ENCODE peak calls at places on chromosomes 4 and X, in five cellular contexts. Q is mucosa of descending colon, Z is tibial artery, D is cardiac muscle cell, Y is mammary epithelial cell. M is an unnamed sample. For H3K4me1, the result is how much of the 10 kb centered on the place peaks cover.

GRCh38 chr4:164509951-164510350 is 244.0 kb upstream of the SMIM31 start:
- DNase-seq in Z (no peak), D (no peak), Y (peak), Q (no peak), M (no peak)

GRCh38 chrX:129646721-129647587 is 7.8 kb downstream of the APLN start:
- DNase-seq in Z (no peak), Q (no peak), Y (no peak), D (no peak), M (no peak)

GRCh38 chr4:21768349-21769310 is 179.9 kb downstream of the KCNIP4 start:
- DNase-seq in D (peak), Q (peak), Y (peak), Z (no peak), M (no peak)

GRCh38 chrX:18931972-18932371 is 51.9 kb downstream of the PHKA2 start:
- DNase-seq in D (peak), Z (no peak), Y (no peak), Q (peak), M (no peak)

GRCh38 chr4:13940921-13941320 is 313.4 kb upstream of the BOD1L1 start:
- DNase-seq in Z (no peak), D (no peak), Y (no peak), Q (no peak), M (no peak)

GRCh38 chr4:60790608-60791007 is 409.5 kb upstream of the ADGRL3 start:
- DNase-seq in Q (no peak), D (no peak), Z (no peak), Y (no peak), M (no peak)

GRCh38 chr4:169399976-169400767 is 129.4 kb upstream of the SH3RF1 start:
- DNase-seq in Z (no peak), D (no peak), Y (peak), Q (no peak), M (no peak)

GRCh38 chrX:1418901-1419544 is 27.1 kb upstream of the SLC25A6 start:
- DNase-seq in Y (no peak), Z (peak), Q (no peak), D (no peak), M (peak)

GRCh38 chr4:28842271-28842670 is 1877.9 kb upstream of the PCDH7 start:
- DNase-seq in Q (no peak), Y (no peak), Z (no peak), D (no peak), M (no peak)

GRCh38 chrX:1657367-1658082 is 42.7 kb downstream of the ASMT start:
- DNase-seq in D (peak), Z (peak), Y (peak), Q (peak), M (peak)

GRCh38 chrX:153517421-153517820 is at the start of gene ATP2B3:
- DNase-seq in Q (no peak), Z (no peak), D (no peak), Y (no peak), M (no peak)

GRCh38 chrX:32896132-32896531 is 315.2 kb downstream of the DMD start:
- DNase-seq in D (no peak), Y (no peak), Z (no peak), Q (no peak), M (no peak)

GRCh38 chrX:131854586-131854985 is 168.5 kb upstream of the STK26 start:
- DNase-seq in Q (no peak), Z (no peak), Y (no peak), D (no peak), M (no peak)

GRCh38 chr4:87219648-87220093 is 747 bp downstream of the KLHL8 start:
- DNase-seq in D (peak), Y (no peak), Z (no peak), Q (peak), M (peak)

GRCh38 chrX:16966745-16967144 is 20.3 kb downstream of the REPS2 start:
- DNase-seq in D (no peak), Q (no peak), Y (no peak), Z (no peak), M (no peak)

DNA sequence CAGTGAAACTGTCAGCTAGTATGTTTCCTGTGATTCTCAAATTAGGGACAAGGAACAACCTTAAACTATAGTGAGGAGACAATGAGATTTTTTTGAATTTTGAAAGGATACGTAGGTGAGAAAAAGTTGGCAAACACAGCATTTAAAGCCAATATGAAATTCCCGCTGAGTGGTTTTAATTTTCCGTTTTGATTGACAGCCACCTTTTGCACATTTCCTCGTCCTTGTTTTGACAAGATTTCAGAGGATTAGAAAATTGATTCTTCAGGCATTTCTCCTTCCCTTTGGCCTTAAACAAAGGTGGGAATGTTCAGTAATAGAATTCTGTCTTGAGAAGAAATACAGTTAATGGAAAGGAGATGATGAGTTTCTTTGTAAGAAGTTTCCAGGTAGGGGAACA is 52.2 kb downstream of the RAPGEF2 start:
- DNase-seq in Y (no peak), D (no peak), Q (no peak), Z (no peak), M (no peak)
- H3K4me1 ChIP-seq in Y (under half), D (under half), Q (under half), Z (under half), M (under half)

GRCh38 chr4:17778431-17778830 is 3.0 kb downstream of the FAM184B start:
- DNase-seq in Q (no peak), D (no peak), Y (no peak), Z (no peak), M (no peak)

GRCh38 chr4:17780461-17781071 is 855 bp downstream of the FAM184B start:
- DNase-seq in D (no peak), Z (no peak), Q (no peak), Y (no peak), M (no peak)

GRCh38 chr4:17785858-17786257 is 4.4 kb upstream of the FAM184B start:
- DNase-seq in Y (no peak), Q (no peak), D (no peak), Z (no peak), M (no peak)

GRCh38 chr4:17781831-17782287 is 438 bp upstream of the FAM184B start:
- DNase-seq in Y (no peak), D (peak), Z (no peak), Q (no peak), M (no peak)

GRCh38 chr4:17781072-17781830 is at the start of gene FAM184B:
- DNase-seq in Z (no peak), Q (no peak), D (peak), Y (no peak), M (no peak)
- H3K4me3 ChIP-seq in Z (peak), Q (no peak), D (peak), Y (peak), M (peak)

DNA sequence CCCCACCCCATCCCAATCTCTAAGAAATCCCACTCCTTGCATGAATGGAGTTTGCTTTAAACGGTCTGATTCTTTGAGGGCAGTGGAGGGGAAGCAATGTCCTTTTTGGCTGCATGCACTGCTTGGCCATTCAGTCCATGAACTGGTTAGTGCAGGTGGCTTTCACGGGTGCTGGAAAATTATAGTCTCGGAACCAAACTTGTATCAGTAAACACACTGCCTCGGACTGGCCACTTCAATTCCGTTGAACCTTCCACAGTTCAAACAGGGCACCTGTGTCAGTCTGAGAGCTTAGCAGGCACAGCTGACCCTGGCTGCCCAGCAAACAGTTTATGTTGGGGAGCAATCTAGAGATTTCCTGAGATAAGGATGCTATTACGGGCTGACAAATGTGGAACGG is 255.6 kb downstream of the DHX15 start:
- DNase-seq in Y (no peak), Q (no peak), D (no peak), Z (no peak), M (no peak)
- H3K4me1 ChIP-seq in Y (under half), Q (under half), D (under half), Z (under half), M (under half)

DNA sequence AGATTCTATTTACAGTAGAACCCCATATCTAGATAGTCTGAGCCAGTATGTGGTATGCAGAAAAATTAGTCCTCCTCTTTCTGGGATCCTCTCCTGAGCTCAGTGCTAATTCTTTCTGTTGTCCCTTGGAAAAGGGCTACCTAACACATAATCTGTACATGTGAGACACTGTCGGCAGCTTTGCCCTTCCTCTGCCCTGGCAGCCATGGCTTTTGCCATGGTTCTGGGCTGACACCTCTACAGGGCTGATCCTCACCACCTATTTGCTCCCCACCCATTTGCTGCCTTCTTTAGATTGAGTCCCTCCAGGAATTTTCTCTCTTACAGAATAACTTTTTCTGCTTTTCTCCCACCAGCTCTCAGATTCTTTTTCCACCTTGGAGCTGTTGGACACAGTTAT is 64.7 kb upstream of the MAP9 start:
- DNase-seq in Y (no peak), Q (no peak), Z (no peak), D (peak), M (no peak)
- H3K4me3 ChIP-seq in Y (no peak), Q (no peak), Z (no peak), D (no peak), M (no peak)

DNA sequence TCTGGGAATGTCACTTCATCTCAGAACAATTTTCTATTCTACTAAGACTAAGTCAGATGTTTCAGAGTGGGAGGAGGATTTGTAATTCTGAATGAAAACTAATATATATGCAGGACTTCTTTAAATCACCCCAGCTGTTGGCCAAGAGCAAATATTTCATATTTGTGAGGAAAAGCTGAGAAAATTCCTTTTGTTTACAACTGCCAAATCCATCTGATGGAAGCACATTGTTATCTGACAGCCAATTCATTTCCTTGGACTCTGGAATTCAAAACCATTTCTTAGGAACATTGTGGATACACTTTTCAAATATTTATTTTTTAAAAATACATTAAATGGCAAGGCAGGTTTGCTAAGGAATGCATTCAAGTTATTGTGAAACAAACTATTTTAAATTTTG is 8.0 kb downstream of the SLIT2 start:
- DNase-seq in D (no peak), Q (no peak), Z (no peak), Y (no peak), M (no peak)
- H3K4me1 ChIP-seq in D (under half), Q (under half), Z (under half), Y (under half), M (under half)

DNA sequence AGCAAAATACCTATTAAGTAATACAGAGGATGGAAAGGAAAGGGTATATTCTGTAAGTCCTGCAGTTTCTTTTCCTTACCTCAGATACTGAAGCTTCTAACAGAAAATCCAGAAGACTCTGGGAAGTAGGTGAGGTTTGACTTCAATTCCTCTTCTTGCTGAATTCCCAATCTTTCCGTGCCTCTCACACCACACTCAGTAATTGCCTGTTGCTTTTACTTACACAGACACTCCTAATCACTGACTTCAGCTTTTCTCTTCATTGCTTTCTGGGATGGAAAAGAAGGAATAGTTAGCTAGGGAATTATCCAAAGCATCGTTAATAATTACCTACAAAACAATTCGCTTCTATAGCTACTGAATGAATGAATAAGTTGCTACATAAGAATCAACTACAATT is 163.6 kb downstream of the FBXO8 start:
- DNase-seq in Y (no peak), Z (no peak), D (peak), Q (no peak), M (no peak)
- H3K4me3 ChIP-seq in Y (no peak), Z (peak), D (peak), Q (no peak), M (peak)

DNA sequence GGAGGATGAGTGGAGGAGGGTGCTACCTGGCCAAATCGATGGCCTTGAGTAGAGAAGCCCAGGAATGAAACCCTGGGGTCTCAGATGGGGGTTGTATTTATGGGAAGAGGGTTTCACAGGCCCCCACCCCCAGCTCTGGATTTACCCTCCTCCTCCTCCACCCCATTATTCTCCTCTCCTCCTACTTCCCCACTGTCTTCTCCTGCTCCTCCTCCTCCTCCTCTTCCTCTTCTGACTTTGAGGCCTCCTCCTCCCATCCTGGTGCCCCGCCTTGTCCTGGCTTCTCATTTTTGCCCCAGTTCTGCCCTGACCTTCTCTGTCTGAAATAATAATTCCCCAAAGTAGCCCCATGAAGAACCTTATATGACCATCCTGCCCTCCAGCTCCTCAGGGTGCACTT is 351.3 kb upstream of the GATB start:
- DNase-seq in Q (no peak), Z (no peak), Y (no peak), D (no peak), M (no peak)
- H3K4me1 ChIP-seq in Q (under half), Z (under half), Y (under half), D (under half), M (under half)

DNA sequence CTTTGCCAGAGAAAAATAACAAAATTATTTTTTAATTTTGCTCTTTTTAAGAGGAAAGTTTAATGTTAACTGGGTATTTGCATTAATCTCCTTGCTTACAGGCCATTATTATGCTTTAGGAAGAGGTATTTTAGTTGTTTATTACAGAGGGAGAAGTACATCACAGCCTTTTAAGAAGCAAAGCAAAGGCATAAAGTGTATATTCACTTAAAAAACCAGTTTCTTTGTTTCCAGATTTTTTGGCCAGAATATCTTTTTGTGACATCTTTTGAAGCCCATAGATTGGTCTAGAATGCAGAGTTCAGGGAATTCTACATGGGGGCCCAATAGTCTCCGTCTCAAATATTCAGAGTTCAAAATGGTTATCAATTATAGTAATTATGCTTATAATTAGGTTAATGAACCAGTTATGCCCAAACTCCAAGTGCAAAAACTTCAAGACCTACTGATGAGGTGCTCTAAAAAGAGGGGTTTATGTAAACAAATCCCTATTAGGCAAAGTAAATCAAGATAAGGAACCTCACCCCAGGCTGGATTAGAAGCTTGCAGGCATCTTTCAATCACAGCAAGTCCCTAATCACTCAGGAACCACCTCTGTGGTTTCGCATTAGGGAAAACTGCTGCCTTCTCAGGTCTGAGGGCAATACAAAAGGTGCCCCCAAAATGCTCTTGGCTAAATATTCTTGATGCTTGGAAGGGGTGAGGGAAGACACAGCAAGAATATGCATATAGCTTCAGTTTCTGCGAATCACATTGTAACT is 1.4 kb downstream of the CXXC4 start:
- DNase-seq in Y (no peak), Z (no peak), Q (no peak), D (peak), M (no peak)
- H3K4me3 ChIP-seq in Y (no peak), Z (no peak), Q (no peak), D (peak), M (no peak)

DNA sequence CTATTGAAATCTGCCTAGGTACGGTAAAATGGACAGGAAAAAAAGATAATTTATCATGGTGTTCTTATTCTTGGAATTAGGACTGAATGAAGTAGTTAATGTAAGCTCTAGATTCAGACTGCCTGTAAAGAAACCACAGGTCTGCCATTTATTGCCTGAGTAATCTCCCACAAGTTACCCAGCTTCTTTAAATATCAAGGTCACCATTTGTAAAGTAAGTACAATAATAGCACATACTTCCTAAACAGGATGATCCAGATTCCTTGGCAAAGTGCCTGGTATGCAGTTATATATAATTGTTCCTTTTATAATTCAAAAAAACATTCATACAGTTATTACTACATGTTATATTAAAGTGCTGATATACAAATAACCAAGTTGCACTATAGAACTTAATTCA is 368.6 kb downstream of the HNRNPD start:
- DNase-seq in Y (peak), Z (no peak), Q (no peak), D (no peak), M (no peak)
- H3K4me1 ChIP-seq in Y (under half), Z (under half), Q (under half), D (under half), M (under half)

DNA sequence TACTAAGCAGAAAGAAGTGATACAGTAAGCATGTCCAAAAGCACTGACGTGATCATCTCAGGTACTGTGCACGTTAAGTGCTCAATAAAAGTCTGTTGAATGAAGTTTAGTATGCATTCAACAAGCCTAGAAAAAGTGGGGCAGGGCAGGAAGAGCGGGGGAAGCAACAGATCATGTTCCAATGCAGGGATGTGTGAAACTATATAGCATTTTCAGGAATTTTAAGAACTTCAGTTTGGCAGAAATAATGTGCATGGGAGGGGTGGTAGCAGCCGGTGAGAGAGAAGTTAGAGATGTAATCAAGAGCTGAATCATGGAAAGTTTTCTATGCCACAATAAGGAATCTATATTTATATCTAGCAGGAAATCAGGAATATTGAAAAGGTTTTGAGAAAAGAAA is 19.2 kb upstream of the CCNA2 start:
- DNase-seq in Z (no peak), D (no peak), Y (no peak), Q (no peak), M (no peak)
- H3K4me3 ChIP-seq in Z (no peak), D (no peak), Y (no peak), Q (no peak), M (no peak)

M was measured in Peyer's patch.